ENCODE peak calls at places on chromosomes 16 and 17, in five cellular contexts. L, C, N, B and U are unnamed samples.

GRCh38 chr17:21388944-21389343 is 12.8 kb downstream of the KCNJ12 start:
- DNase-seq in L (no peak), B (no peak), N (no peak), C (no peak), U (no peak)

GRCh38 chr17:49434821-49435581 is 20.3 kb upstream of the PHB1 start:
- DNase-seq in L (no peak), C (peak; percentile 65), N (peak; percentile 41), B (peak; percentile 38), U (peak; percentile 57)

GRCh38 chr17:80195671-80196529 is 24.2 kb downstream of the SGSH start:
- DNase-seq in L (no peak), B (no peak), C (peak; percentile 50), N (no peak), U (peak; percentile 55)

GRCh38 chr17:59730268-59730834 is 22.9 kb downstream of the VMP1 start:
- DNase-seq in L (no peak), C (no peak), N (no peak), B (no peak), U (no peak)

GRCh38 chr16:10033561-10033960 is 148.7 kb downstream of the GRIN2A start:
- DNase-seq in C (peak; percentile 18), N (no peak), B (no peak), L (no peak), U (no peak)

GRCh38 chr16:20323591-20324117 is 3.7 kb downstream of the GP2 start:
- DNase-seq in L (no peak), C (no peak), N (no peak), B (no peak), U (no peak)

GRCh38 chr17:75153854-75154194 is 488 bp downstream of the JPT1 start:
- DNase-seq in B (no peak), C (no peak), L (no peak), N (peak; percentile 7), U (peak; percentile 18)

GRCh38 chr16:2532494-2533141 is 1.4 kb upstream of the CEMP1 start:
- DNase-seq in B (no peak), N (no peak), L (peak; percentile 92), C (no peak), U (no peak)

GRCh38 chr16:87363771-87364476 is 19.7 kb downstream of the FBXO31 start:
- DNase-seq in B (no peak), C (peak; percentile 34), L (peak; percentile 91), N (peak; percentile 29), U (no peak)

GRCh38 chr17:55770220-55770870 is 19.5 kb downstream of the PCTP start:
- DNase-seq in N (peak; percentile 72), C (peak; percentile 14), B (no peak), L (no peak), U (no peak)

GRCh38 chr16:24980077-24980793 is 34.9 kb downstream of the ARHGAP17 start:
- DNase-seq in L (no peak), B (no peak), N (no peak), C (no peak), U (no peak)

GRCh38 chr17:43456029-43456428 is 27.7 kb upstream of the DHX8 start:
- DNase-seq in B (no peak), L (no peak), N (no peak), C (no peak), U (no peak)

GRCh38 chr17:81484195-81484979 is 28.2 kb downstream of the ACTG1 start:
- DNase-seq in B (no peak), L (peak; percentile 94), C (peak; percentile 92), N (peak; percentile 67), U (peak; percentile 93)

GRCh38 chr16:18797746-18798145 is 3.6 kb downstream of the ARL6IP1 start:
- DNase-seq in B (no peak), C (no peak), L (no peak), N (no peak), U (no peak)

GRCh38 chr17:66255112-66255511 is 25.9 kb upstream of the APOH start:
- DNase-seq in L (no peak), B (no peak), N (peak; percentile 68), C (no peak), U (peak; percentile 10)

GRCh38 chr17:81926451-81927144 is 937 bp downstream of the MAFG start:
- DNase-seq in B (no peak), N (peak; percentile 75), L (peak; percentile 94), C (peak; percentile 69), U (peak; percentile 67)

GRCh38 chr17:41600318-41600717 is 12.2 kb downstream of the KRT16 start:
- DNase-seq in C (no peak), N (no peak), L (no peak), B (no peak), U (no peak)

GRCh38 chr16:51164167-51164566 is 13.1 kb upstream of the SALL1 start:
- DNase-seq in N (peak; percentile 79), B (no peak), C (no peak), L (no peak), U (no peak)

GRCh38 chr17:44826123-44826790 is 3.8 kb downstream of the GJC1 start:
- DNase-seq in B (no peak), L (peak; percentile 57), C (no peak), N (peak; percentile 25), U (no peak)

GRCh38 chr17:81349397-81350319 is 45.6 kb upstream of the BAHCC1 start:
- DNase-seq in N (no peak), B (no peak), C (peak; percentile 63), L (no peak), U (no peak)

GRCh38 chr17:78179372-78179771 is 7.5 kb downstream of the TK1 start:
- DNase-seq in L (no peak), B (no peak), C (no peak), N (peak; percentile 26), U (no peak)

GRCh38 chr17:47895254-47895855 is 681 bp upstream of the SP2 start:
- DNase-seq in L (no peak), C (no peak), B (no peak), N (peak; percentile 15), U (no peak)

GRCh38 chr16:83031524-83031923 is 404.8 kb downstream of the CDH13 start:
- DNase-seq in C (no peak), N (no peak), B (no peak), L (no peak), U (no peak)

GRCh38 chr17:1695365-1695764 is 10.7 kb upstream of the PRPF8 start:
- DNase-seq in N (no peak), L (no peak), C (no peak), B (no peak), U (no peak)

GRCh38 chr17:75814900-75815373 is 29.3 kb downstream of the UNC13D start:
- DNase-seq in B (peak; percentile 63), L (no peak), C (no peak), N (peak; percentile 66), U (no peak)

GRCh38 chr17:7982171-7982570 is 20.2 kb upstream of the GUCY2D start:
- DNase-seq in N (peak; percentile 69), C (no peak), B (no peak), L (peak; percentile 12), U (no peak)

GRCh38 chr16:19884611-19885455 is at the start of gene GPRC5B:
- DNase-seq in L (peak; percentile 77), C (peak; percentile 78), B (no peak), N (no peak), U (peak; percentile 79)

GRCh38 chr16:3056336-3057180 is 8.9 kb upstream of the IL32 start:
- DNase-seq in L (no peak), N (no peak), B (no peak), C (no peak), U (no peak)

DNA sequence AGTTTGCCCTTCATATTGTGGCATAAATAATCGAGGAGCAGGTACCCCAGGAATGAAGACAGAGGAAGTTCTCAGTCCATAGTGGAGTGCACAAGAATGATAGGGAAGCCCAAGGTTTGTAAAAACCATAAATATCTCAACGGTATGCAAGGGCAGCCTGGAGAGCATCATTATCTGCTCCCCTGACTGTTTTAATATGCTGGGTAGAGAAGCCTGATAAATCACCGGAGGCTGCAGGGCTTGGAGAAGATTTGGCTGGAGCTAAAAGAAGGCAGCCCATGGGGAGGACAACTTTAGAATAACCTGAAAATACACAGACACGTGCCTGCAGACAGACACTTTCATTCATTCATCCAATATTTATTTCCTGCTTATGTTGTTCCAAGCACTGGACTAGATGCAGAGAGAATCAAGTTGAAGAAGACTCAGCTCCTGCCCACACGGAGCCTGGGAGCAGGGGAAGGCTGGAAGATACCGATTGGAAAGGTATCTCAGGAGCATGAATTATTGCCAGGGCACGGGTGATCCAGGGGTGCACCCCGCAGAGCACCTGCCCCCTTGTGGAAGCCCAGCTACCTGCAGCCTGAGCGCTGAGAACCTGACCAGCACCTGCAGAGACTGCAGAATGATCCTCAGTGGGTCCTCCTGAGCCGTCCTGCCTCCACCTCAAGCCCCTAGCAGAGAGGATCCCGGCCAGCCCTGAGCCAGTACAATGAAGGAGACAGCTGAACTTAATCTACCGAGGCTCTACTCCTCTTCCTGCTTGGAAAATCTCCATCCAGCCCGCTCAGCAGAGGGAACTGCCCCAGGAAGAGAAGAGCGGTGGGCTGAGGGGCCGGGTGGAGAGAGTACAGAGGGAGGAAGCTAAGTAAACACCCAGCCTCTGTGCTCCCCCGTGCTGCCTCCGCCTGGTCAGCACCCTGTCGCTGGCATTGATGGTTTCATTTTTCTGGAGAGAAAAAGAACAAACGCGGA is 204.9 kb upstream of the RPL38 start:
- DNase-seq in C (peak; percentile 76), L (no peak), B (no peak), N (no peak), U (peak; percentile 80)
- TF ChIP-seq CTCF in C (peak; percentile 72), L (peak; percentile 58), B (peak; percentile 73), N (peak; percentile 61), U (peak; percentile 90)

DNA sequence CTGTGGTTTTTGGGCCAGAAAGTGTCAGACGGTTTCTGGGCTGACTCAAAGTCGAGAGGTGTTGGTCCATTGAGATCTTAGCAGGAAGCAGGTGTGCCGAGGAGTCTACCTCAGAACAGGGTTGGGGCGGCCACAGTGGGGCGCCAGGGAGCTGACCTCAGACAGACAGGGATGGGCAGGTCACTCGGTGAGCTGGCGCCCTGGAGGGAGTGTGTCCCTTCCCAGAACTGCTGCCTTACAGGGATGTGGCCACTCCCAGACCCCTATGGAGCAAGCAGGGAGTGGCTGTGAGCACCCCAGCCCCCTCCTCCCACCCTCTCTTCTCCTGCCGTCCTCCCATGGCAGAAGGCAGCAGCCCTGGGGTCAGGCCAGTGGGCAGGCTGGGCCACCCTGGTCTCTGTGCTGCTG is 14.0 kb upstream of the DPEP1 start:
- DNase-seq in L (no peak), N (no peak), C (peak; percentile 61), B (no peak), U (peak; percentile 72)
- TF ChIP-seq CTCF in L (no peak), N (peak; percentile 63), C (peak; percentile 27), B (peak; percentile 53), U (no peak)

DNA sequence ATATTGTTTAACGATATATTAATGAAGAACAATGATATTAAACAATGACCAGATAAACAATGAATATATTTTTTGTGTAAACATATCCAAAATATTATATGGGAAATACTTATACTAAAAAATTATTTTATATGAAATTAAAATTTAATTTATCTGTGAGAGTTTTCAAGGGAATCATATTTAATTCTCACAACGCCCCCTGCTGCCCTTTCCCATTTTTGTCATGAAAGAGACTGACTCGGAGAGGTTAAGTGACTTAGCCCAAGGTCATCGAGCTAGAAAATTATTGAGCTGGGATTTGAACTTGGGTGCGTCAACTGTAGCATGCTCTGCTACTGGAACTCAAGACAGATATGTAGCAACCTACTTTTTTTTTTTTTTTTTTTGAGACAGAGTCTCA is 7.2 kb upstream of the MYCBPAP start:
- DNase-seq in C (peak; percentile 39), L (no peak), N (peak; percentile 8), B (no peak), U (no peak)
- TF ChIP-seq CTCF in C (peak; percentile 43), L (no peak), N (peak; percentile 78), B (peak; percentile 25), U (peak; percentile 63)

DNA sequence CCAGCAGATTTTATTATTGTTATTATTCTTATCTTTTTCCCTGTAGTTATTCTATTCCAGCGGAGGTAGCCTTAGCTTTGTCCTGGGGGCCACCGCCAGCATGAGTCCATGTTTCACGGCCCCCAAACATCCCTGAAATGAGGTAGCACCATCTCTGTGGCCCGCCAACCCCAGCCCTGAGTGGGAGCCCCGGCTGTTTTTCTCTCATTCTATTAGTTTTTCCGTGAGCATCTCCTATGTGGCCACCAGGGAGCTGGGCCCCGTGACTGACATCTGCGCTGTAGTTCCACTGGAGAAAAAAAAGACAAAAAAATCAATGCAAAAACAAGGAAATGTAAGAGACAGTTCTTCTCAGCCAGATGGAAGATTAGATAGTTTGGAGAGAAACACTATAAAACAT is 43.5 kb upstream of the IL34 start:
- DNase-seq in C (no peak), N (no peak), B (no peak), L (no peak), U (no peak)
- TF ChIP-seq CTCF in C (no peak), N (no peak), B (no peak), L (no peak), U (no peak)